ENCODE peak calls at places on chromosomes 4 and X, in four cellular contexts. D, M, L and P are unnamed samples.

GRCh38 chrX:70096052-70096451 is 33.8 kb downstream of the OTUD6A start:
- DNase-seq in D (no peak), L (no peak), M (no peak), P (no peak)

GRCh38 chrX:36334508-36335015 is 415.0 kb downstream of the CFAP47 start:
- DNase-seq in D (no peak), L (no peak), M (no peak), P (no peak)

GRCh38 chrX:153969904-153970397 is 1.7 kb downstream of the HCFC1 start:
- DNase-seq in M (no peak), D (no peak), L (no peak), P (no peak)

GRCh38 chr4:150152764-150153163 is 74.5 kb downstream of the DCLK2 start:
- DNase-seq in L (no peak), D (no peak), M (no peak), P (no peak)

GRCh38 chr4:134934036-134934806 is 732.6 kb upstream of the PABPC4L start:
- DNase-seq in M (no peak), L (no peak), D (no peak), P (no peak)

GRCh38 chrX:119602701-119603255 is 3.4 kb downstream of the NKRF start:
- DNase-seq in D (no peak), M (no peak), L (no peak), P (no peak)

GRCh38 chrX:24110049-24110448 is 39.5 kb upstream of the ZFX start:
- DNase-seq in M (no peak), L (no peak), D (no peak), P (peak; percentile 1)

GRCh38 chrX:27987862-27988646 is 6.8 kb upstream of the DCAF8L1 start:
- DNase-seq in M (no peak), L (no peak), D (no peak), P (no peak)